ENCODE peak calls at places on chromosomes 7 and 10, in five cellular contexts. E is K562; Z is CD4-positive, alpha-beta T cell; L is CD4-positive, alpha-beta memory T cell; J is hepatocyte. M is an unnamed sample.

GRCh38 chr7:119935418-119936025 is 337.5 kb upstream of the KCND2 start:
- DNase-seq in E (no peak), Z (no peak), L (no peak), J (peak), M (no peak)

GRCh38 chr10:70418229-70418628 is 14.3 kb downstream of the EIF4EBP2 start:
- DNase-seq in E (no peak), Z (no peak), L (no peak), J (peak), M (no peak)

GRCh38 chr10:5477948-5478693 is 21.2 kb downstream of the CALML5 start:
- DNase-seq in E (peak), Z (no peak), L (no peak), J (no peak), M (no peak)

GRCh38 chr10:35307297-35307696 is 29.0 kb upstream of the CCNY start:
- DNase-seq in E (no peak), Z (no peak), L (no peak), J (peak), M (no peak)

GRCh38 chr7:129278688-129279087 is 53.9 kb downstream of the AHCYL2 start:
- DNase-seq in E (no peak), Z (no peak), L (no peak), J (no peak), M (no peak)

GRCh38 chr7:141511370-141512335 is 39.6 kb upstream of the AGK start:
- DNase-seq in E (no peak), Z (no peak), L (no peak), J (peak), M (peak)

GRCh38 chr7:109343662-109344061 is 774.0 kb downstream of the DNAJB9 start:
- DNase-seq in E (no peak), Z (no peak), L (no peak), J (no peak), M (no peak)

GRCh38 chr10:11178606-11179221 is 161.0 kb downstream of the CELF2 start:
- DNase-seq in E (peak), Z (peak), L (peak), J (peak), M (no peak)

GRCh38 chr7:22647451-22648257 is 79.3 kb upstream of the IL6 start:
- DNase-seq in E (no peak), Z (no peak), L (no peak), J (no peak), M (no peak)

GRCh38 chr10:18542832-18543231 is 108.6 kb downstream of the NSUN6 start:
- DNase-seq in E (no peak), Z (no peak), L (no peak), J (no peak), M (no peak)

GRCh38 chr7:2483495-2483894 is 7.3 kb upstream of the GRIFIN start:
- DNase-seq in E (no peak), Z (no peak), L (no peak), J (no peak), M (no peak)

GRCh38 chr7:84950836-84951235 is 236.0 kb downstream of the SEMA3D start:
- DNase-seq in E (no peak), Z (no peak), L (no peak), J (peak), M (no peak)

GRCh38 chr7:74026406-74027123 is 1.4 kb upstream of the ELN start:
- DNase-seq in E (peak), Z (peak), L (no peak), J (peak), M (peak)

GRCh38 chr10:125102216-125102615 is 58.1 kb downstream of the CTBP2 start:
- DNase-seq in E (no peak), Z (no peak), L (no peak), J (peak), M (no peak)

GRCh38 chr7:143287321-143287934 is 723 bp upstream of the CASP2 start:
- DNase-seq in E (no peak), Z (no peak), L (no peak), J (no peak), M (no peak)

GRCh38 chr7:154903083-154903731 is 99.7 kb downstream of the PAXIP1 start:
- DNase-seq in E (no peak), Z (no peak), L (no peak), J (no peak), M (peak)

GRCh38 chr7:72754312-72754711 is 73.7 kb downstream of the TYW1B start:
- DNase-seq in E (no peak), Z (no peak), L (no peak), J (no peak), M (no peak)

GRCh38 chr10:53827261-53827660 is 973.8 kb downstream of the PCDH15 start:
- DNase-seq in E (no peak), Z (no peak), L (no peak), J (no peak), M (no peak)

GRCh38 chr10:117248700-117249465 is 8.0 kb downstream of the SLC18A2 start:
- DNase-seq in E (no peak), Z (no peak), L (no peak), J (no peak), M (no peak)

GRCh38 chr7:25832456-25832855 is 319.5 kb upstream of the NFE2L3 start:
- DNase-seq in E (no peak), Z (no peak), L (no peak), J (no peak), M (no peak)
- H3K27ac ChIP-seq in E (no peak), Z (no peak), L (no peak), J (peak), M (peak)

DNA sequence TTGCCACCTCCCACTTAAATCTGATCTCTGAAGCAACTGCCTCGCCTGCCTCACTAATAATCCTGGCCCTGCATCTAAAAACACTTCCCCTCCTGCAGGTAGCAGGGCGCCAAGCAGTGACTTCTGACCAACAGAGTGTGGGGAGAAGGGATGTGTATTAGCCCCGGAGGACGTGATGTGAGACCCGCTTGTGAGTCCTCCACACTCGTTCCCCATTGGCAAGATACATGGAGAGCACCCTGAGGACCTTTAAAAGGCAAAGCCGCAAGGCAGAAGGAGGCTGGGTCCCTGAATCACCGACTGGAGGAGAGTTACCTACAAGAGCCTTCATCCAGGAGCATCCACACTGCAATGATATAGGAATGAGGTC is 6.1 kb upstream of the PILRA start:
- DNase-seq in E (no peak), Z (no peak), L (no peak), J (no peak), M (no peak)
- H3K27ac ChIP-seq in E (no peak), Z (no peak), L (no peak), J (no peak), M (no peak)

DNA sequence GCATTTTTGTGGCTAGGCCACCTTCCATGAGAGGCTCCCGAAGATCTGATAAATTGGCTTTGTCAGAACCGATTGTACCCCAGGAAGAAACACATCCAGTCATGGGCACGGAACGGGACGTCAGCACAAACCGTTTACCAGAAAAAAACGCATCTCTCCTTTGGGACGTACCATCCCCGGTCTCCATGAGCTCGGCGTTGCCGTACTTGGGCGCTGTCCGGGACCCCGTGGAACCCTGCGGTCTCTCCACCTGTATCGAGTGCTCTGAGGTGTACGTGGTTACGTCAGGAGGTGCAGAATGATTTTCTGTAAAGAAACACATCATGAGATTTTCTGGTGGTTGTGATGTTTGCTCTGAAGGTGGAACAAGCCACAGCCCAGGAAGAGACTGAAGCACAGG is 270.6 kb downstream of the DIP2C start:
- DNase-seq in E (no peak), Z (no peak), L (no peak), J (no peak), M (no peak)
- H3K27ac ChIP-seq in E (no peak), Z (no peak), L (no peak), J (no peak), M (no peak)

GRCh38 chr7:33922820-33923219 is 17.5 kb downstream of the BMPER start:
- DNase-seq in E (no peak), Z (no peak), L (no peak), J (no peak), M (no peak)
- H3K27ac ChIP-seq in E (no peak), Z (no peak), L (no peak), J (no peak), M (no peak)

GRCh38 chr7:99002827-99003212 is 124.5 kb downstream of the TRRAP start:
- DNase-seq in E (no peak), Z (no peak), L (no peak), J (no peak), M (no peak)
- H3K27ac ChIP-seq in E (no peak), Z (no peak), L (no peak), J (no peak), M (no peak)